ENCODE peak calls at places on chromosomes 7 and 10, in four cellular contexts. G is H1, V is GM12878, Y is K562. O is an unnamed sample.
A peak's percentile ranks its signal among the peaks of the same experiment; 100 is the strongest.

GRCh38 chr10:114687459-114687858 is 29.4 kb upstream of the ABLIM1 start:
- DNase-seq in G (no peak), V (no peak), Y (no peak), O (no peak)

GRCh38 chr7:6621195-6622128 is 6.1 kb downstream of the ZNF853 start:
- DNase-seq in G (no peak), V (no peak), Y (no peak), O (no peak)

GRCh38 chr7:50626286-50626685 is 61.1 kb upstream of the DDC start:
- DNase-seq in G (no peak), V (no peak), Y (no peak), O (no peak)

GRCh38 chr10:70909326-70909935 is 21.1 kb upstream of the PCBD1 start:
- DNase-seq in G (no peak), V (no peak), Y (no peak), O (no peak)

GRCh38 chr10:50992972-50993766 is 81.1 kb upstream of the PRKG1 start:
- DNase-seq in G (no peak), V (no peak), Y (no peak), O (no peak)

GRCh38 chr7:32036557-32036956 is 33.6 kb downstream of the PDE1C start:
- DNase-seq in G (no peak), V (no peak), Y (no peak), O (no peak)

GRCh38 chr10:120456626-120457430 is at the start of gene PLPP4:
- DNase-seq in G (no peak), V (no peak), Y (peak; percentile 16), O (no peak)

GRCh38 chr10:70777063-70777875 is 7.9 kb downstream of the TBATA start:
- DNase-seq in G (no peak), V (no peak), Y (no peak), O (no peak)

GRCh38 chr7:112422842-112423496 is 27.3 kb upstream of the IFRD1 start:
- DNase-seq in G (peak; percentile 60), V (no peak), Y (peak; percentile 90), O (peak; percentile 89)

GRCh38 chr10:76675951-76676587 is 961.5 kb downstream of the KCNMA1 start:
- DNase-seq in G (no peak), V (no peak), Y (no peak), O (no peak)

GRCh38 chr10:73110345-73110849 is at the start of gene NUDT13:
- DNase-seq in G (peak; percentile 58), V (peak; percentile 83), Y (peak; percentile 86), O (peak; percentile 83)

GRCh38 chr7:137753067-137753466 is 93.7 kb downstream of the DGKI start:
- DNase-seq in G (no peak), V (no peak), Y (no peak), O (no peak)

GRCh38 chr10:80579849-80580645 is 42.3 kb downstream of the SH2D4B start:
- DNase-seq in G (no peak), V (no peak), Y (no peak), O (no peak)

GRCh38 chr7:2199956-2200583 is 32.7 kb downstream of the MAD1L1 start:
- DNase-seq in G (no peak), V (no peak), Y (no peak), O (no peak)

GRCh38 chr7:51269911-51270310 is 46.7 kb downstream of the COBL start:
- DNase-seq in G (no peak), V (no peak), Y (no peak), O (no peak)

GRCh38 chr7:93646538-93646937 is 72.0 kb upstream of the CALCR start:
- DNase-seq in G (no peak), V (no peak), Y (no peak), O (no peak)
- TF ChIP-seq TAF1 in G (no peak), V (no peak), Y (no peak), O (no peak)

GRCh38 chr10:131858583-131859340 is 42.0 kb upstream of the PPP2R2D start:
- DNase-seq in G (no peak), V (no peak), Y (no peak), O (no peak)
- H3K4me1 ChIP-seq in G (no peaks in the 10 kb centered on the region), V (no peaks in the 10 kb centered on the region), Y (no peaks in the 10 kb centered on the region), O (no peaks in the 10 kb centered on the region)

DNA sequence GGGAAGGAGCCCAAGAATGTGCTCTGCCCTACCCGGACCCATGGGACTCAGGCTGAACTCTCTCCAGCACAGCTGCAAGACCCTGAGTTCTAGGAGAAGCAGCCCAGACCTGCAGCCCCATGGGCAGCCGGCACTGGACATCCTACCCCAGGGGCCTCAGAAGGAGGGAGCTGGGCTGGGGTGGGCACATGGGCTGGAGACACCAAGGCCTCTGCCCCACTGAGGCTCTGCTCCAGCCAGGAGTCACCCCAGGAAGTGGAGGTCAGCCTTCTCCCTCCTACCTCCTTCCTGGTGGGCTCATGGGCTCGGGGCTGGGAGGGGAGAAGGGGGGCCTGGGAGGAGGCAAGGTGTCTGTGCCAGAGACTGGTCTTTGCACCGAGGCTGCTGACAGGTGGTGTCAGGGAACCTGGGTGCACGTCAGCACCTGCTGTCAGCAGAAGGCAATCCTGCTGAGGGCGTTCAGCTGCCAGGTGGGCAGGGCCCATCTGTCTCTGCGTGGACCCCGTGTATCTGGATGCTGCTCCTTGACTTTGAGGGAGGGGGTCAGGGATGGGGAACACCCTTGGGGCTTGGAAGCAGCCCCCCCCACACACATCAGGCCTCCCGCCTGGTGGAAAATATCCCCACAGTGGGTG is 95.2 kb downstream of the PDGFA start:
- DNase-seq in G (no peak), V (no peak), Y (no peak), O (no peak)
- TF ChIP-seq ZNF274 in G (no peak), V (no peak), Y (no peak), O (no peak)

GRCh38 chr10:75094465-75094864 is 17.0 kb upstream of the SAMD8 start:
- DNase-seq in G (no peak), V (no peak), Y (no peak), O (peak; percentile 62)

GRCh38 chr10:75089634-75090033 is 21.8 kb upstream of the SAMD8 start:
- DNase-seq in G (no peak), V (no peak), Y (no peak), O (no peak)

GRCh38 chr10:75095631-75096030 is 15.8 kb upstream of the SAMD8 start:
- DNase-seq in G (no peak), V (no peak), Y (no peak), O (no peak)

GRCh38 chr10:75088640-75089039 is 22.8 kb upstream of the SAMD8 start:
- DNase-seq in G (no peak), V (no peak), Y (no peak), O (no peak)

GRCh38 chr10:75091173-75091572 is 20.3 kb upstream of the SAMD8 start:
- DNase-seq in G (no peak), V (no peak), Y (no peak), O (no peak)
- TF ChIP-seq TAF1 in G (no peak), V (no peak), Y (no peak), O (no peak)

GRCh38 chr10:79188154-79188763 is 119.5 kb downstream of the ZMIZ1 start:
- DNase-seq in G (no peak), V (no peak), Y (peak; percentile 62), O (peak; percentile 78)
- H3K4me1 ChIP-seq in G (peaks cover 6% of the 10 kb centered on the region), V (no peaks in the 10 kb centered on the region), Y (peaks cover 67% of the 10 kb centered on the region), O (peaks cover 80% of the 10 kb centered on the region)

DNA sequence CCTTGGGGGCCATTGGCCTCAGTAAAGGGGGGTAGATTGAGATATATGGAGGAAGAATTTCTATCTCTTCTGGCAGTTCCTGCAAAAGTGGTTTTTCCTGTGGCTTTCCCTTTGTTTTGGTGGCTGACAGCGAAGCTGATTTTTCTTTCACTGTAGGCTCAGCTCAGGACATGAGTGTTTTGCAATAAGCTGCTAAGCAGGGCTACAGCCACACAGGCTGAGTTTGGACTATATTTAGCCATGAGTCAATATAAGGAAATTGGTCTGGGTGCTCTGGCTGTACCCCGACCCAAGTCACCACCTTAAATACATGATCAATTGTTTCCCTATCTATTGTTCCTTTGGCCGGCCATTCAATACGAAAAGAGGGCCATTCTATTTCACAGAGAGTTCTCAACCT is 212.7 kb upstream of the KCND2 start:
- DNase-seq in G (no peak), V (no peak), Y (no peak), O (no peak)
- TF ChIP-seq ZNF274 in G (no peak), V (no peak), Y (no peak), O (no peak)

GRCh38 chr7:129095258-129095657 is 40.3 kb upstream of the TNPO3 start:
- DNase-seq in G (no peak), V (peak; percentile 80), Y (no peak), O (no peak)
- TF ChIP-seq TAF1 in G (no peak), V (peak; percentile 41), Y (no peak), O (no peak)

GRCh38 chr7:92767427-92767826 is 68.9 kb downstream of the CDK6 start:
- DNase-seq in G (no peak), V (no peak), Y (no peak), O (no peak)
- H3K4me1 ChIP-seq in G (no peaks in the 10 kb centered on the region), V (peaks cover 17% of the 10 kb centered on the region), Y (peaks cover 12% of the 10 kb centered on the region), O (peaks cover 44% of the 10 kb centered on the region)

GRCh38 chr10:112006407-112006806 is 177.2 kb downstream of the GPAM start:
- DNase-seq in G (no peak), V (no peak), Y (no peak), O (no peak)
- TF ChIP-seq ZNF274 in G (no peak), V (no peak), Y (no peak), O (no peak)